ENCODE peak calls at places on chromosomes 3 and 15, in six cellular contexts. S is AG10803, U is PC-3, X is stomach, K is testis, V is fibroblast of the aortic adventitia. J is an unnamed sample.
A peak's percentile ranks its signal among the peaks of the same experiment; 100 is the strongest.

GRCh38 chr15:57596978-57597377 is 5.3 kb downstream of the MYZAP start:
- DNase-seq in S (no peak), U (peak; percentile 90), X (no peak), K (no peak), V (no peak), J (no peak)

GRCh38 chr3:36992806-36993325 is at the start of gene EPM2AIP1:
- DNase-seq in S (no peak), U (no peak), X (no peak), K (peak; percentile 100), V (no peak), J (no peak)

GRCh38 chr3:157128771-157129671 is 30.9 kb downstream of the CCNL1 start:
- DNase-seq in S (peak; percentile 62), U (peak; percentile 82), X (peak; percentile 75), K (peak; percentile 48), V (peak; percentile 57), J (no peak)

GRCh38 chr3:120601554-120601953 is 5.4 kb downstream of the NDUFB4 start:
- DNase-seq in S (no peak), U (no peak), X (no peak), K (no peak), V (no peak), J (no peak)

GRCh38 chr3:97720417-97720816 is 44.1 kb upstream of the ARL6 start:
- DNase-seq in S (peak; percentile 1), U (peak; percentile 26), X (no peak), K (no peak), V (no peak), J (no peak)

GRCh38 chr3:143277531-143277930 is 158.0 kb downstream of the CHST2 start:
- DNase-seq in S (no peak), U (no peak), X (no peak), K (no peak), V (no peak), J (no peak)

GRCh38 chr3:179046497-179047353 is 24.9 kb downstream of the ZMAT3 start:
- DNase-seq in S (no peak), U (no peak), X (no peak), K (no peak), V (no peak), J (no peak)

GRCh38 chr15:99482993-99483392 is 82.8 kb upstream of the MEF2A start:
- DNase-seq in S (no peak), U (no peak), X (no peak), K (no peak), V (no peak), J (no peak)

GRCh38 chr3:123042413-123042812 is 14.8 kb upstream of the SEMA5B start:
- DNase-seq in S (no peak), U (no peak), X (no peak), K (no peak), V (no peak), J (no peak)

GRCh38 chr15:69375151-69375790 is 38.9 kb upstream of the KIF23 start:
- DNase-seq in S (no peak), U (no peak), X (peak; percentile 11), K (no peak), V (no peak), J (no peak)

GRCh38 chr3:167884481-167884880 is 149.0 kb downstream of the SERPINI1 start:
- DNase-seq in S (no peak), U (no peak), X (no peak), K (no peak), V (no peak), J (peak; percentile 2)

GRCh38 chr15:46450810-46451182 is 816.0 kb downstream of the SQOR start:
- DNase-seq in S (no peak), U (no peak), X (no peak), K (no peak), V (no peak), J (no peak)

GRCh38 chr3:153591566-153592221 is 429.7 kb downstream of the RAP2B start:
- DNase-seq in S (no peak), U (peak; percentile 76), X (no peak), K (no peak), V (no peak), J (no peak)

GRCh38 chr15:39936187-39936586 is 2.3 kb downstream of the EIF2AK4 start:
- DNase-seq in S (peak; percentile 55), U (peak; percentile 92), X (no peak), K (no peak), V (peak; percentile 68), J (no peak)

GRCh38 chr15:79972861-79973260 is 1.9 kb upstream of the BCL2A1 start:
- DNase-seq in S (no peak), U (no peak), X (no peak), K (no peak), V (no peak), J (no peak)

GRCh38 chr15:48976444-48977088 is 12.8 kb upstream of the SHC4 start:
- DNase-seq in S (no peak), U (no peak), X (no peak), K (no peak), V (no peak), J (no peak)

GRCh38 chr15:80351211-80351610 is 53.0 kb upstream of the ARNT2 start:
- DNase-seq in S (no peak), U (no peak), X (no peak), K (no peak), V (no peak), J (no peak)

GRCh38 chr15:34341922-34342736 is 807 bp downstream of the NOP10 start:
- DNase-seq in S (no peak), U (peak; percentile 59), X (no peak), K (no peak), V (no peak), J (no peak)

GRCh38 chr15:60212536-60212935 is 185.2 kb downstream of the ANXA2 start:
- DNase-seq in S (peak; percentile 31), U (peak; percentile 8), X (no peak), K (no peak), V (no peak), J (peak; percentile 5)

GRCh38 chr3:172272699-172273098 is 175.6 kb downstream of the GHSR start:
- DNase-seq in S (peak; percentile 91), U (no peak), X (no peak), K (no peak), V (peak; percentile 75), J (no peak)

GRCh38 chr3:126102530-126102951 is 18.6 kb upstream of the SLC41A3 start:
- DNase-seq in S (peak; percentile 81), U (no peak), X (no peak), K (peak; percentile 29), V (peak; percentile 85), J (no peak)

GRCh38 chr15:32838820-32839219 is 121.0 kb downstream of the GREM1 start:
- DNase-seq in S (peak; percentile 99), U (peak; percentile 97), X (no peak), K (no peak), V (peak; percentile 64), J (no peak)

GRCh38 chr15:76342046-76342381 is 5.4 kb downstream of the ISL2 start:
- DNase-seq in S (no peak), U (no peak), X (no peak), K (no peak), V (no peak), J (no peak)

GRCh38 chr15:76339302-76340197 is 3.0 kb downstream of the ISL2 start:
- DNase-seq in S (no peak), U (no peak), X (no peak), K (no peak), V (peak; percentile 44), J (no peak)

GRCh38 chr15:76341366-76342045 is 4.9 kb downstream of the ISL2 start:
- DNase-seq in S (no peak), U (no peak), X (no peak), K (no peak), V (no peak), J (no peak)

GRCh38 chr15:76340198-76340801 is 3.7 kb downstream of the ISL2 start:
- DNase-seq in S (no peak), U (no peak), X (no peak), K (no peak), V (peak; percentile 41), J (no peak)

GRCh38 chr15:76340802-76341365 is 4.3 kb downstream of the ISL2 start:
- DNase-seq in S (no peak), U (no peak), X (no peak), K (no peak), V (no peak), J (no peak)
- H3K4me3 ChIP-seq in S (peak overlapping the region; percentile 57), U (no peak overlapping the region), X (peak overlapping the region; percentile 47), K (no peak overlapping the region), V (no peak overlapping the region), J (peak overlapping the region; percentile 75)

DNA sequence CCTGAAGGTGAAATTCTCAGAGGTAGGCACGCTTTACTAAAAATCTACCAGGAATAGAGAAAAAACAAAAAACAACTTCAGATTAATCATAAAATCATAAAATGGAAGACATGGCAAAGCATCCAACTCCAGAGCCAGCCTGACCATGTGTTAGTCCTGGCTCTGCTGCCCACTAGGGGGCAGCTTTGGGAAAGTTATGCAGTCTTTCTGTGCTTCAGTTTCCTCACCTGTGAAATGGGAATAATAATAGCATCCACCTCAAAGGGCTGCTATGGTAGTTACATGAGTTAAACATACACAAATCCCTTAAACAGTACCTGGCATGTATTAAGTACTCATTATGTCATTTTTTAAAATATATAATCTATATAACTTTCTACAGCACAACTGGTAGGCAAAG is 52.3 kb downstream of the WNT5A start:
- DNase-seq in S (no peak), U (peak; percentile 73), X (no peak), K (no peak), V (peak; percentile 18), J (no peak)
- TF ChIP-seq CTCF in S (peak; percentile 42), U (peak; percentile 83), X (no peak), K (no peak), V (peak; percentile 42), J (peak; percentile 74)

GRCh38 chr15:50181983-50182232 is at the start of gene SLC27A2:
- DNase-seq in S (no peak), U (peak; percentile 53), X (peak; percentile 46), K (peak; percentile 64), V (peak; percentile 2), J (no peak)

GRCh38 chr15:50181206-50181982 is 602 bp upstream of the SLC27A2 start:
- DNase-seq in S (no peak), U (no peak), X (no peak), K (no peak), V (no peak), J (no peak)

GRCh38 chr15:50182233-50183013 is 427 bp downstream of the SLC27A2 start:
- DNase-seq in S (peak; percentile 14), U (no peak), X (peak; percentile 33), K (peak; percentile 18), V (peak; percentile 10), J (no peak)

GRCh38 chr15:50184863-50185504 is 3.0 kb downstream of the SLC27A2 start:
- DNase-seq in S (no peak), U (no peak), X (no peak), K (no peak), V (no peak), J (no peak)

GRCh38 chr15:50183112-50183794 is 1.3 kb downstream of the SLC27A2 start:
- DNase-seq in S (no peak), U (peak; percentile 32), X (no peak), K (no peak), V (no peak), J (no peak)
- H3K4me3 ChIP-seq in S (no peak overlapping the region), U (peak overlapping the region; percentile 78), X (peak overlapping the region; percentile 72), K (no peak overlapping the region), V (no peak overlapping the region), J (peak overlapping the region; percentile 42)

DNA sequence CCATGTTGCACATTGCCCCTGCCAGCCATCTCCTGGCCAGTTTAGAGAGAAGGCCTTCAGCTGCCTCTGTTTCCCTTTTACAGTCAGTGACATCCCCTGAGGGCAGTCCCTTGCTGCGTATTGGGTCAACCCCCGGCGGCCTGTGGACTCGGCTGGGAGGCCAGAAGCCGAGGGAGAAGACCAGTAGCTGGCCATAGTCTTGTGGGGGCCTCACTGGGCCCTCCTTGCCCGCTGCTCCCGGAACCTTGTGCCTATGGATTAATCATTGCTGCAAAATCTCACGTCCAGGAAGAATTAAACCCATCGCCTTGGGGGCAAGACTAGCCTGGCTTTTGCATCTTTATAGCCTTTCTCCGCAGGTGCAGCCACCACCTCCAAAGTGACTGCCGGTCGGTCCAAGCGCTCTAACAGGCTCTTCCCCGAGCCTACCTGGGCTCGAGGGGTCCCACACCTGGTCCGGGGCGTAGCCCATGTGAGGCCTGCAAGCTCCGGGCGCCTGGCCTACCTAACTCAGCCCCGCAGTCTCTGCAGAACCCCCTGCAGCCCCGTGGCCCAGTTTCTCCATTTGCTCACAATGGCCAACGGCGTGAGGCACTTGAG is 870 bp upstream of the CHAC1 start:
- DNase-seq in S (no peak), U (no peak), X (no peak), K (no peak), V (no peak), J (no peak)
- TF ChIP-seq CTCF in S (no peak), U (no peak), X (no peak), K (no peak), V (no peak), J (no peak)